ENCODE peak calls at places on chromosomes 3 and 15, in five cellular contexts. M is GM12892, O is NCI-H1436, W is right lobe of liver, C is NCI-H2081. E is an unnamed sample.

GRCh38 chr15:45665261-45665660 is 30.4 kb downstream of the SQOR start:
- DNase-seq in M (no peak), O (no peak), W (no peak), C (no peak), E (no peak)

GRCh38 chr3:146542179-146542578 is 2.2 kb downstream of the PLSCR1 start:
- DNase-seq in M (no peak), O (no peak), W (no peak), C (no peak), E (no peak)

GRCh38 chr3:16177962-16178627 is 3.6 kb downstream of the GALNT15 start:
- DNase-seq in M (peak; percentile 64), O (no peak), W (peak; percentile 80), C (no peak), E (peak; percentile 36)

GRCh38 chr15:73317651-73318462 is 50.9 kb downstream of the HCN4 start:
- DNase-seq in M (no peak), O (peak; percentile 28), W (peak; percentile 11), C (no peak), E (no peak)

GRCh38 chr15:68420186-68420684 is 11.7 kb downstream of the ITGA11 start:
- DNase-seq in M (no peak), O (no peak), W (no peak), C (no peak), E (no peak)

GRCh38 chr15:50883903-50884302 is 24.6 kb upstream of the AP4E1 start:
- DNase-seq in M (no peak), O (no peak), W (no peak), C (no peak), E (peak; percentile 29)

GRCh38 chr15:73802336-73803105 is 49.4 kb upstream of the INSYN1 start:
- DNase-seq in M (no peak), O (no peak), W (no peak), C (no peak), E (no peak)

GRCh38 chr3:129697229-129697970 is 90.9 kb upstream of the PLXND1 start:
- DNase-seq in M (no peak), O (no peak), W (no peak), C (no peak), E (no peak)

GRCh38 chr3:23073721-23074300 is 129.3 kb upstream of the UBE2E2 start:
- DNase-seq in M (no peak), O (no peak), W (no peak), C (no peak), E (no peak)

GRCh38 chr3:195129644-195130492 is 141.1 kb downstream of the XXYLT1 start:
- DNase-seq in M (peak; percentile 44), O (no peak), W (no peak), C (no peak), E (no peak)

GRCh38 chr15:73624530-73624929 is 8.7 kb downstream of the NPTN start:
- DNase-seq in M (no peak), O (no peak), W (no peak), C (no peak), E (no peak)

GRCh38 chr3:177538064-177538742 is 340.9 kb upstream of the TBL1XR1 start:
- DNase-seq in M (no peak), O (no peak), W (no peak), C (no peak), E (no peak)

GRCh38 chr15:82014989-82015388 is 30.8 kb downstream of the MEX3B start:
- DNase-seq in M (no peak), O (no peak), W (no peak), C (no peak), E (no peak)

GRCh38 chr3:84573962-84574361 is 384.8 kb upstream of the CADM2 start:
- DNase-seq in M (no peak), O (no peak), W (no peak), C (no peak), E (no peak)

GRCh38 chr15:89051875-89052274 is 36.4 kb upstream of the ABHD2 start:
- DNase-seq in M (no peak), O (no peak), W (no peak), C (no peak), E (no peak)

GRCh38 chr15:96473556-96473955 is 143.1 kb downstream of the NR2F2 start:
- DNase-seq in M (no peak), O (no peak), W (no peak), C (no peak), E (no peak)

GRCh38 chr15:42800731-42801474 is 64.0 kb upstream of the CDAN1 start:
- DNase-seq in M (no peak), O (no peak), W (no peak), C (no peak), E (no peak)

GRCh38 chr3:139774570-139775302 is 97.0 kb upstream of the NMNAT3 start:
- DNase-seq in M (no peak), O (no peak), W (no peak), C (peak; percentile 10), E (no peak)

GRCh38 chr3:49873623-49874022 is 3.9 kb upstream of the CAMKV start:
- DNase-seq in M (no peak), O (no peak), W (no peak), C (no peak), E (no peak)

E was measured in pulmonary artery endothelial cell.